ENCODE peak calls at places on chromosomes 3 and 15, in eight cellular contexts. One of them, this sample, is unnamed.
A peak's percentile ranks its signal among the peaks of the same experiment; 100 is the strongest.

GRCh38 chr3:190338717-190339116 is 16.5 kb upstream of the CLDN1 start:
- DNase-seq in G401: no peak
- DNase-seq in heart right ventricle: no peak
- DNase-seq in iPS-NIHi11: no peak
- DNase-seq in NCI-H187: no peak
- DNase-seq in activated naive CD8-positive, alpha-beta T cell treated with anti-CD3 and anti-CD28 coated beads, Interleukin-2, amount 50 U/mL, for 24 hours: no peak
- DNase-seq in fibroblast of pulmonary artery: no peak
- DNase-seq in glutamatergic neuron: no peak
- DNase-seq in this sample: peak; percentile 17

GRCh38 chr3:52483577-52484495 is 11.3 kb upstream of the STAB1 start:
- DNase-seq in G401: no peak
- DNase-seq in heart right ventricle: peak; percentile 20
- DNase-seq in iPS-NIHi11: no peak
- DNase-seq in NCI-H187: no peak
- DNase-seq in activated naive CD8-positive, alpha-beta T cell treated with anti-CD3 and anti-CD28 coated beads, Interleukin-2, amount 50 U/mL, for 24 hours: no peak
- DNase-seq in fibroblast of pulmonary artery: peak; percentile 31
- DNase-seq in glutamatergic neuron: no peak
- DNase-seq in this sample: no peak

GRCh38 chr3:14467723-14468620 is 65.6 kb downstream of the SLC6A6 start:
- DNase-seq in G401: peak; percentile 60
- DNase-seq in heart right ventricle: peak; percentile 40
- DNase-seq in iPS-NIHi11: peak; percentile 95
- DNase-seq in NCI-H187: no peak
- DNase-seq in activated naive CD8-positive, alpha-beta T cell treated with anti-CD3 and anti-CD28 coated beads, Interleukin-2, amount 50 U/mL, for 24 hours: peak; percentile 44
- DNase-seq in fibroblast of pulmonary artery: peak; percentile 48
- DNase-seq in glutamatergic neuron: peak; percentile 64
- DNase-seq in this sample: no peak

GRCh38 chr3:133868758-133869429 is 26.8 kb downstream of the RAB6B start:
- DNase-seq in G401: no peak
- DNase-seq in heart right ventricle: no peak
- DNase-seq in iPS-NIHi11: no peak
- DNase-seq in NCI-H187: no peak
- DNase-seq in activated naive CD8-positive, alpha-beta T cell treated with anti-CD3 and anti-CD28 coated beads, Interleukin-2, amount 50 U/mL, for 24 hours: no peak
- DNase-seq in fibroblast of pulmonary artery: no peak
- DNase-seq in glutamatergic neuron: no peak
- DNase-seq in this sample: no peak

GRCh38 chr15:57205999-57206398 is 170.3 kb upstream of the CGNL1 start:
- DNase-seq in G401: no peak
- DNase-seq in heart right ventricle: no peak
- DNase-seq in iPS-NIHi11: no peak
- DNase-seq in NCI-H187: no peak
- DNase-seq in activated naive CD8-positive, alpha-beta T cell treated with anti-CD3 and anti-CD28 coated beads, Interleukin-2, amount 50 U/mL, for 24 hours: no peak
- DNase-seq in fibroblast of pulmonary artery: no peak
- DNase-seq in glutamatergic neuron: no peak
- DNase-seq in this sample: no peak

GRCh38 chr3:156772588-156773206 is 53.5 kb upstream of the LEKR1 start:
- DNase-seq in G401: no peak
- DNase-seq in heart right ventricle: no peak
- DNase-seq in iPS-NIHi11: no peak
- DNase-seq in NCI-H187: no peak
- DNase-seq in activated naive CD8-positive, alpha-beta T cell treated with anti-CD3 and anti-CD28 coated beads, Interleukin-2, amount 50 U/mL, for 24 hours: no peak
- DNase-seq in fibroblast of pulmonary artery: peak; percentile 44
- DNase-seq in glutamatergic neuron: no peak
- DNase-seq in this sample: no peak

GRCh38 chr15:69451951-69452701 is 492 bp upstream of the RPLP1 start:
- DNase-seq in G401: no peak
- DNase-seq in heart right ventricle: no peak
- DNase-seq in iPS-NIHi11: no peak
- DNase-seq in NCI-H187: no peak
- DNase-seq in activated naive CD8-positive, alpha-beta T cell treated with anti-CD3 and anti-CD28 coated beads, Interleukin-2, amount 50 U/mL, for 24 hours: no peak
- DNase-seq in fibroblast of pulmonary artery: peak; percentile 57
- DNase-seq in glutamatergic neuron: no peak
- DNase-seq in this sample: peak; percentile 36

GRCh38 chr15:61815356-61816083 is 244.7 kb downstream of the VPS13C start:
- DNase-seq in G401: no peak
- DNase-seq in heart right ventricle: no peak
- DNase-seq in iPS-NIHi11: no peak
- DNase-seq in NCI-H187: no peak
- DNase-seq in activated naive CD8-positive, alpha-beta T cell treated with anti-CD3 and anti-CD28 coated beads, Interleukin-2, amount 50 U/mL, for 24 hours: no peak
- DNase-seq in fibroblast of pulmonary artery: no peak
- DNase-seq in glutamatergic neuron: no peak
- DNase-seq in this sample: no peak

GRCh38 chr3:41318520-41318919 is 119.2 kb downstream of the CTNNB1 start:
- DNase-seq in G401: no peak
- DNase-seq in heart right ventricle: no peak
- DNase-seq in iPS-NIHi11: no peak
- DNase-seq in NCI-H187: no peak
- DNase-seq in activated naive CD8-positive, alpha-beta T cell treated with anti-CD3 and anti-CD28 coated beads, Interleukin-2, amount 50 U/mL, for 24 hours: no peak
- DNase-seq in fibroblast of pulmonary artery: no peak
- DNase-seq in glutamatergic neuron: peak; percentile 48
- DNase-seq in this sample: peak; percentile 50

GRCh38 chr3:142270407-142270806 is 45.0 kb upstream of the GK5 start:
- DNase-seq in G401: no peak
- DNase-seq in heart right ventricle: no peak
- DNase-seq in iPS-NIHi11: no peak
- DNase-seq in NCI-H187: no peak
- DNase-seq in activated naive CD8-positive, alpha-beta T cell treated with anti-CD3 and anti-CD28 coated beads, Interleukin-2, amount 50 U/mL, for 24 hours: no peak
- DNase-seq in fibroblast of pulmonary artery: no peak
- DNase-seq in glutamatergic neuron: no peak
- DNase-seq in this sample: no peak

GRCh38 chr3:101687142-101687931 is 819 bp upstream of the RPL24 start:
- DNase-seq in G401: peak; percentile 32
- DNase-seq in heart right ventricle: no peak
- DNase-seq in iPS-NIHi11: no peak
- DNase-seq in NCI-H187: no peak
- DNase-seq in activated naive CD8-positive, alpha-beta T cell treated with anti-CD3 and anti-CD28 coated beads, Interleukin-2, amount 50 U/mL, for 24 hours: no peak
- DNase-seq in fibroblast of pulmonary artery: no peak
- DNase-seq in glutamatergic neuron: no peak
- DNase-seq in this sample: no peak

GRCh38 chr3:156483426-156483825 is 71.5 kb downstream of the SSR3 start:
- DNase-seq in G401: no peak
- DNase-seq in heart right ventricle: no peak
- DNase-seq in iPS-NIHi11: no peak
- DNase-seq in NCI-H187: no peak
- DNase-seq in activated naive CD8-positive, alpha-beta T cell treated with anti-CD3 and anti-CD28 coated beads, Interleukin-2, amount 50 U/mL, for 24 hours: no peak
- DNase-seq in fibroblast of pulmonary artery: peak; percentile 71
- DNase-seq in glutamatergic neuron: no peak
- DNase-seq in this sample: peak; percentile 92

GRCh38 chr15:49815937-49816336 is 195.1 kb downstream of the DTWD1 start:
- DNase-seq in G401: peak; percentile 21
- DNase-seq in heart right ventricle: no peak
- DNase-seq in iPS-NIHi11: no peak
- DNase-seq in NCI-H187: no peak
- DNase-seq in activated naive CD8-positive, alpha-beta T cell treated with anti-CD3 and anti-CD28 coated beads, Interleukin-2, amount 50 U/mL, for 24 hours: no peak
- DNase-seq in fibroblast of pulmonary artery: peak; percentile 53
- DNase-seq in glutamatergic neuron: no peak
- DNase-seq in this sample: peak; percentile 73

This sample was measured in HCEC 1CT.